ENCODE peak calls at places on chromosomes 13 and 19, in four cellular contexts. F is HepG2, O is GM12878, B is K562. S is an unnamed sample.

GRCh38 chr13:92966900-92967299 is 259.7 kb upstream of the GPC6 start:
- DNase-seq in F (no peak), O (no peak), B (no peak), S (no peak)

GRCh38 chr19:37114001-37114400 is 35.8 kb downstream of the ZNF420 start:
- DNase-seq in F (no peak), O (no peak), B (peak), S (no peak)

GRCh38 chr19:13103585-13103923 is 896 bp upstream of the LYL1 start:
- DNase-seq in F (no peak), O (no peak), B (peak), S (no peak)

GRCh38 chr13:32830632-32831031 is 185.6 kb upstream of the KL start:
- DNase-seq in F (no peak), O (no peak), B (no peak), S (no peak)

GRCh38 chr13:31521466-31521865 is 217.9 kb upstream of the RXFP2 start:
- DNase-seq in F (no peak), O (no peak), B (no peak), S (no peak)

GRCh38 chr19:6185093-6185824 is 49.8 kb downstream of the ACSBG2 start:
- DNase-seq in F (no peak), O (no peak), B (no peak), S (no peak)

GRCh38 chr13:101986316-101986715 is 415.5 kb downstream of the FGF14 start:
- DNase-seq in F (no peak), O (no peak), B (no peak), S (no peak)

GRCh38 chr19:14614099-14614412 is 31.2 kb downstream of the CLEC17A start:
- DNase-seq in F (no peak), O (peak), B (no peak), S (no peak)

GRCh38 chr13:91052873-91053272 is 294.6 kb upstream of the MIR17HG start:
- DNase-seq in F (no peak), O (no peak), B (no peak), S (no peak)

GRCh38 chr19:16927883-16928282 is 39.1 kb downstream of the F2RL3 start:
- DNase-seq in F (no peak), O (no peak), B (no peak), S (no peak)

GRCh38 chr13:42355841-42356575 is 84.1 kb downstream of the AKAP11 start:
- DNase-seq in F (no peak), O (no peak), B (no peak), S (no peak)
- TF ChIP-seq BHLHE40 in F (no peak), O (no peak), B (no peak), S (no peak)

DNA sequence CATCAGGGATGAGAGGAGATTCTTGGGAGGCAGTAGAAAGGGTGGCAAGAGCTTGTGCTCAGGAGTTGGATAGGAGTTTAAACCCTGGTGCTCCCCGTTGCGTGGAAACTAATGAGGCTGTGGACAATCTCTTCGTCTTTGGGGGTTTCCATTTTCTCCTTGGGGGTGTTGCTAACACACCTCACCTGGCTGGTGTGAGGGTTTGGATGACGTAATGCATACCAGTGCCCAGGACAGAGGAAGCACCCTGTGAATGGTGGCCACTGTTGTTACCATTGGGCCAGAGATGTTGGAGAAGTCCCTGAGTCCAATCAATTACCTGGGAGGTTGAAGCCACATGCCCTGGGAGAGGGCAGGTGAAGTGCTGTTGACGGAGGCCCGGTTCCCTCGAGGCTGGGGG is 146.5 kb downstream of the URI1 start:
- DNase-seq in F (no peak), O (no peak), B (no peak), S (no peak)
- TF ChIP-seq TARDBP in F (no peak), O (no peak), B (no peak), S (no peak)

DNA sequence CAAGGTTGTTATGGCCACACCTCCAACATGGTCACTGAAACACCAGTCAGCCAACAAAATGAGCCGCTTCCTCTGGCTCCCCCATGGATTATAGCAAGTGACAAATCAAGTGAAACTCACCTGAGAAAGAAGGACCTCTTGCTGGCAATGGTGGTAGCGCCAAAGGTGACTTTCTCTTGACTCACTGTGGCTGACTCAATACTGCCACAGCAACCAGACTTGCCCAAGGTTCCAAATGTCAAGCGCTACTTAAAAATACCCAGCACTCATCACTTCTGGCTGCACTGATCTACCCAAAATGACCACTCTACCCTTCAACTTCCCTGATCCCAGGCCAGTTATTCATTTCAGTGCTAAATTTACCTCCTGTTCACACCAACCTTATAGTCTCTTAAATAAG is 495.5 kb downstream of the FOXO1 start:
- DNase-seq in F (no peak), O (no peak), B (no peak), S (no peak)
- TF ChIP-seq BHLHE40 in F (no peak), O (no peak), B (no peak), S (no peak)

GRCh38 chr19:8358948-8359347 is 5.0 kb upstream of the ANGPTL4 start:
- DNase-seq in F (no peak), O (no peak), B (no peak), S (no peak)

GRCh38 chr19:8360196-8360595 is 3.8 kb upstream of the ANGPTL4 start:
- DNase-seq in F (no peak), O (no peak), B (no peak), S (no peak)

GRCh38 chr19:8357007-8357521 is 6.9 kb upstream of the ANGPTL4 start:
- DNase-seq in F (peak), O (no peak), B (no peak), S (no peak)

GRCh38 chr19:8352134-8352827 is 9.2 kb upstream of the KANK3 start:
- DNase-seq in F (no peak), O (no peak), B (no peak), S (peak)

DNA sequence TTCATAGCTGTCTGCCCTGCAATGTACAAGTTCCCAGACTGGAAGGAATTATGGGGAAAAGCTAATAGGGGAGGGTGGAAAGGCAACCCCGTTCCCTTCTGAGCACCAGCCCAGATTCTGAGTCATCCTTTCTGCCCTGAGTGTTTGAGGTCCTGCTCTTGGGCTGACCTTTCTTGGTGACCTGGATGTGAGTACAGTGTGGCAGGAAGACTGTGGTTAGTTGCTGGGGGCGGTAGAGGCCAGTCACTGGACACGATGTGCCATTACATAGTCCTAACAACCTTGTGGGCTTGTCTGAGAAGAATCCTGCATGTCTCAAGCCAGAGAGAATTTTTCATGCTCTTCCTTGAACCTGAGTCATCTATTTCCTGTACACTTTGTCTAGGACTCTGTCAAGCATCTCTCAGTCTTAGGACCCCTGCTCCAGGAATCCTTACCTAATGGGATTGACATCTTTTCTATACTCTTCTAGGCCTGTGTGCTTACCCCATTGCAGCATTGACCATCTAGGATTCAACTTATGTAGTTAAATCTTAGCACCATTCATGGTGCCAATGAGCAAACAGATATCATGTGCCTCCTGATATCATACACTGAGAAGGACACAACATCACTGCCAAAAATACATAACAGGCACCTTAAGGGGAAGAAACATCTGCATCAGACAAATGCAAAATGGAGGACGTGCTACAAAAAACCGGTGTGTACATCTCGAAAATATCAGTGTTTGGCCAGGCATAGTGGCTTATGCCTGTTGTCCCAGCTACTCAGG is 8.1 kb upstream of the ANGPTL4 start:
- DNase-seq in F (peak), O (no peak), B (peak), S (no peak)
- TF ChIP-seq TARDBP in F (peak), O (no peak), B (no peak), S (no peak)

DNA sequence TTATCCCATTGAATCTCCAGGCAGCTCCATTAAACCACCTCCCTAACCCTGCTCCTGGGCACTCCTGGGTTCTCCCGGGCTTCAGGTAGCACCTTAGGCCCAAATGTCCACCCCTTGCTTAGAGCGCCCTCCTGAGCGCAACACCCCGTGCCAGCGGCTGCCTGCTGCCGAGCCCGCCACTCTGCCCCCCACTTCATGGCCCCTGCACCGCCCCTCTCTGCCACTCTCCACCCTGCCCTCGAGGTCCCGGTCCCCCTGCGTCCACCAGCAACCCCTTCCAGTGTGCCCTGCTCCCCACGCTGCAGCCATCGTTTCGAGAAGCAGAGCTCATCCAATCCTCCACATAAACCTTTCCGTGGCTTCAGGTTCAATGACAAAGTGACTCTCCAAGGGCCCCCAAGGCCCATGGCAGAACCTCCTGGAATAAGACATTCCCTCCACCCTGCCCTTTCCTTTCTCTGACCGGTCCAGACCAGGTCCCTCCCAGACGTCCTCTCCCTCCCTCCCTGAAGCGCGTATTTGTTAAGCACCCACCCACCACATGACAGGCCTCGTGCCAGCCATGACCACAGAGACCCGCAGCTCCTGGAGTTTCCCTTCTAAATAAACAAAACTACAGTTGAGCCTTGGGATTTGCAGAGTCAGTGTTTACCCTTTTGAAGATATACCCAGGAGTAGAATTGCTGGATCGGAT is 66.6 kb downstream of the ARHGEF18 start:
- DNase-seq in F (peak), O (no peak), B (peak), S (no peak)
- TF ChIP-seq BHLHE40 in F (peak), O (no peak), B (no peak), S (no peak)

GRCh38 chr13:77918391-77919261 is at the start of gene EDNRB:
- DNase-seq in F (no peak), O (no peak), B (no peak), S (peak)
- TF ChIP-seq TARDBP in F (no peak), O (no peak), B (no peak), S (no peak)

GRCh38 chr19:12065100-12065538 is 588 bp downstream of the ZNF844 start:
- DNase-seq in F (no peak), O (no peak), B (no peak), S (no peak)
- TF ChIP-seq BHLHE40 in F (no peak), O (no peak), B (no peak), S (no peak)

GRCh38 chr13:73275163-73275562 is 216.4 kb downstream of the KLF5 start:
- DNase-seq in F (no peak), O (no peak), B (no peak), S (no peak)
- TF ChIP-seq TARDBP in F (no peak), O (no peak), B (no peak), S (no peak)

GRCh38 chr19:39400997-39401548 is 5.6 kb upstream of the ZFP36 start:
- DNase-seq in F (no peak), O (no peak), B (no peak), S (no peak)

GRCh38 chr19:39397360-39398296 is 6.5 kb downstream of the MED29 start:
- DNase-seq in F (peak), O (no peak), B (peak), S (peak)

GRCh38 chr19:39401549-39402416 is 4.9 kb upstream of the ZFP36 start:
- DNase-seq in F (peak), O (no peak), B (no peak), S (no peak)

GRCh38 chr19:39399684-39400465 is 6.8 kb upstream of the ZFP36 start:
- DNase-seq in F (no peak), O (no peak), B (no peak), S (no peak)

GRCh38 chr19:39398297-39398864 is 7.2 kb downstream of the MED29 start:
- DNase-seq in F (peak), O (no peak), B (no peak), S (no peak)
- TF ChIP-seq BHLHE40 in F (no peak), O (no peak), B (no peak), S (no peak)

S was measured in HEK293T.